ENCODE peak calls at places on chromosomes 12 and 14, in five cellular contexts. E is left ventricle myocardium inferior; R is upper lobe of left lung; D is activated CD4-positive, alpha-beta T cell treated with anti-CD3 and anti-CD28 coated beads, Interleukin-2, amount 50 U/mL, for 1 hour; O is amniotic epithelial cell. U is an unnamed sample.

GRCh38 chr14:53519137-53519536 is 366.0 kb upstream of the DDHD1 start:
- DNase-seq in E (no peak), R (no peak), D (no peak), O (peak; percentile 30), U (no peak)

GRCh38 chr12:95227818-95228356 is 10.3 kb downstream of the VEZT start:
- DNase-seq in E (no peak), R (no peak), D (no peak), O (no peak), U (no peak)

GRCh38 chr12:74903522-74903921 is 306.1 kb downstream of the KCNC2 start:
- DNase-seq in E (no peak), R (no peak), D (no peak), O (peak; percentile 17), U (peak; percentile 8)

GRCh38 chr14:100129161-100129589 is 30.3 kb downstream of the DEGS2 start:
- DNase-seq in E (no peak), R (no peak), D (no peak), O (no peak), U (no peak)

GRCh38 chr12:102917026-102917787 is at the start of gene PAH:
- DNase-seq in E (no peak), R (peak; percentile 61), D (no peak), O (no peak), U (peak; percentile 23)

GRCh38 chr14:95215094-95215493 is 57.8 kb upstream of the DICER1 start:
- DNase-seq in E (no peak), R (no peak), D (no peak), O (no peak), U (no peak)

GRCh38 chr12:101862245-101862644 is 15.1 kb upstream of the DRAM1 start:
- DNase-seq in E (no peak), R (no peak), D (no peak), O (no peak), U (no peak)

GRCh38 chr12:116406529-116406928 is 129.0 kb upstream of the MED13L start:
- DNase-seq in E (peak; percentile 92), R (no peak), D (no peak), O (peak; percentile 79), U (no peak)

GRCh38 chr14:93207468-93208308 is 632 bp downstream of the UBR7 start:
- DNase-seq in E (peak; percentile 57), R (no peak), D (no peak), O (peak; percentile 44), U (peak; percentile 49)

GRCh38 chr12:8829621-8830020 is 7.2 kb downstream of the A2ML1 start:
- DNase-seq in E (no peak), R (no peak), D (no peak), O (no peak), U (no peak)

GRCh38 chr12:116918464-116918863 is 7.7 kb downstream of the FBXW8 start:
- DNase-seq in E (no peak), R (no peak), D (no peak), O (no peak), U (no peak)

GRCh38 chr12:105330938-105331804 is 680 bp downstream of the C12orf75 start:
- DNase-seq in E (no peak), R (peak; percentile 89), D (peak; percentile 24), O (no peak), U (no peak)